ENCODE peak calls at places on chromosomes 6 and 20, in six cellular contexts. O, W, R, P, D and H are unnamed samples.
A peak's percentile ranks its signal among the peaks of the same experiment; 100 is the strongest.

GRCh38 chr6:154370545-154370944 is 13.9 kb upstream of the IPCEF1 start:
- DNase-seq in W (peak; percentile 52), O (no peak), R (no peak), D (peak; percentile 43), P (no peak), H (no peak)

GRCh38 chr6:154356690-154357089 is at the start of gene IPCEF1:
- DNase-seq in R (no peak), O (no peak), W (no peak), P (no peak), D (no peak), H (no peak)

GRCh38 chr20:51512645-51513044 is 29.9 kb downstream of the NFATC2 start:
- DNase-seq in O (no peak), D (no peak), R (no peak), P (no peak), W (no peak), H (no peak)

GRCh38 chr20:45366631-45367030 is 3.7 kb downstream of the SYS1 start:
- DNase-seq in P (no peak), O (no peak), R (no peak), W (no peak), D (no peak), H (no peak)

GRCh38 chr6:31386099-31386498 is 17.3 kb upstream of the MICA start:
- DNase-seq in R (no peak), O (no peak), P (no peak), D (no peak), W (no peak), H (peak; percentile 39)

GRCh38 chr6:119147101-119148053 is 68.9 kb upstream of the FAM184A start:
- DNase-seq in P (no peak), O (peak; percentile 51), W (peak; percentile 99), R (no peak), D (peak; percentile 89), H (no peak)

GRCh38 chr6:149763866-149764265 is 14.3 kb downstream of the PCMT1 start:
- DNase-seq in O (no peak), R (no peak), D (no peak), W (no peak), P (no peak), H (no peak)

GRCh38 chr6:162772466-162772865 is 44.7 kb downstream of the PACRG start:
- DNase-seq in W (no peak), D (no peak), P (no peak), R (no peak), O (no peak), H (no peak)

GRCh38 chr6:71419954-71420692 is 131.5 kb downstream of the OGFRL1 start:
- DNase-seq in P (no peak), W (no peak), R (no peak), O (peak; percentile 21), D (no peak), H (no peak)

GRCh38 chr20:15799871-15800270 is 773.4 kb downstream of the KIF16B start:
- DNase-seq in P (no peak), W (peak; percentile 21), O (no peak), D (peak; percentile 37), R (no peak), H (no peak)

GRCh38 chr6:118719351-118720124 is 68.1 kb upstream of the CEP85L start:
- DNase-seq in D (no peak), R (peak; percentile 47), O (no peak), W (no peak), P (no peak), H (peak; percentile 71)

GRCh38 chr20:23928788-23929187 is 49.2 kb upstream of the CST5 start:
- DNase-seq in R (peak; percentile 76), P (peak; percentile 30), O (no peak), D (no peak), W (peak; percentile 42), H (peak; percentile 35)

GRCh38 chr6:75481936-75482593 is 11.5 kb downstream of the FILIP1 start:
- DNase-seq in W (no peak), D (peak; percentile 32), R (no peak), O (no peak), P (no peak), H (no peak)

GRCh38 chr20:30511322-30512030 is 746.0 kb upstream of the DEFB115 start:
- DNase-seq in D (no peak), R (no peak), O (no peak), P (no peak), W (no peak), H (no peak)

GRCh38 chr20:20887593-20888272 is 175.3 kb upstream of the RALGAPA2 start:
- DNase-seq in W (no peak), P (no peak), D (no peak), R (no peak), O (no peak), H (no peak)